ENCODE peak calls at places on chromosomes 5 and 9, in four cellular contexts. One of them, this sample, is unnamed.

GRCh38 chr5:168936511-168936910 is 357.3 kb upstream of the PANK3 start:
- DNase-seq in mammary epithelial cell: no peak
- DNase-seq in neural progenitor cell: no peak
- DNase-seq in fibroblast of lung: no peak
- DNase-seq in this sample: no peak

GRCh38 chr9:91341258-91341746 is 20.4 kb downstream of the AUH start:
- DNase-seq in neural progenitor cell: no peak
- DNase-seq in mammary epithelial cell: peak
- DNase-seq in fibroblast of lung: peak
- DNase-seq in this sample: no peak

GRCh38 chr5:51495672-51496071 is 112.4 kb downstream of the ISL1 start:
- DNase-seq in fibroblast of lung: peak
- DNase-seq in neural progenitor cell: no peak
- DNase-seq in mammary epithelial cell: peak
- DNase-seq in this sample: no peak

GRCh38 chr9:125043631-125044030 is 99.7 kb downstream of the SCAI start:
- DNase-seq in mammary epithelial cell: no peak
- DNase-seq in fibroblast of lung: no peak
- DNase-seq in neural progenitor cell: no peak
- DNase-seq in this sample: no peak

GRCh38 chr5:73625314-73625904 is 587 bp upstream of the ARHGEF28 start:
- DNase-seq in fibroblast of lung: peak
- DNase-seq in neural progenitor cell: no peak
- DNase-seq in mammary epithelial cell: no peak
- DNase-seq in this sample: no peak

GRCh38 chr9:114687034-114687433 is 5.0 kb upstream of the TEX48 start:
- DNase-seq in fibroblast of lung: peak
- DNase-seq in neural progenitor cell: no peak
- DNase-seq in mammary epithelial cell: peak
- DNase-seq in this sample: no peak

GRCh38 chr9:16265671-16266070 is 604.8 kb downstream of the BNC2 start:
- DNase-seq in fibroblast of lung: peak
- DNase-seq in mammary epithelial cell: peak
- DNase-seq in neural progenitor cell: no peak
- DNase-seq in this sample: no peak

GRCh38 chr9:8447618-8448017 is 648.0 kb upstream of the DMAC1 start:
- DNase-seq in mammary epithelial cell: no peak
- DNase-seq in neural progenitor cell: no peak
- DNase-seq in fibroblast of lung: no peak
- DNase-seq in this sample: no peak

GRCh38 chr9:129891519-129891918 is 56.3 kb downstream of the USP20 start:
- DNase-seq in mammary epithelial cell: no peak
- DNase-seq in fibroblast of lung: no peak
- DNase-seq in neural progenitor cell: no peak
- DNase-seq in this sample: no peak

GRCh38 chr5:102965653-102966052 is 154.3 kb downstream of the GIN1 start:
- DNase-seq in fibroblast of lung: no peak
- DNase-seq in mammary epithelial cell: no peak
- DNase-seq in neural progenitor cell: no peak
- DNase-seq in this sample: no peak

GRCh38 chr9:88985616-88986015 is 5.7 kb upstream of the S1PR3 start:
- DNase-seq in fibroblast of lung: no peak
- DNase-seq in neural progenitor cell: no peak
- DNase-seq in mammary epithelial cell: no peak
- DNase-seq in this sample: no peak

DNA sequence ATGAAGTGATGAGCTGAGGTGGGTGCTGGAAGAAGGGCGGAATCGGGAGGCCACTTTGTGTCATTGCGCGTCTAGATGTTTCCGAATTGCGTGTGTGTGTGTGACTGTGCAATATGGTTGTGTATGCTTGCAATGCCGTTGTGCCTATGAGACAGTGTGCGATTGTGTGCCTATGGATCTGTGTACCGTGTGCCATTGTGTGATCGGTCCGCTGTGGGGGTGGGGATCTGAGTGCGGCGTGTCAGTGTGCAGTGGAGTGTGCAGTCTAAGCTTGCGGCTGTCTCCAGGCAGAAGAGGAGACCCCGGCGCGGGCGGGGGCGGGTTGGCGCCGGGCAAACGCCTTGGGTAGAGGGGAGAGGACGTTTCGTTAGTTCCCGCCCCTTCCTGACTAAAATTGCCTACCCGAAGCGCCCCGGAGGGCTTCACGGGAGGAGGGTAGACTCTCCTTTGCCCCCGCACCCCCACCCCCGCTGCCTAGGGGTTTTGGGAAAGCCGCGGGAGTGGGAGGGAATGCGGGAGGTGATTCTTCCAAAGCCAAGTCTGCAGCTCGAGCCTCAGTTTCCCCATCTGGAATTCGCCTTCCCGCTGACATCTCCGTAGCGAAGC is 24.2 kb downstream of the PCDHGC5 start:
- DNase-seq in neural progenitor cell: peak
- DNase-seq in fibroblast of lung: peak
- DNase-seq in mammary epithelial cell: no peak
- DNase-seq in this sample: no peak
- TF ChIP-seq CTCF in neural progenitor cell: no peak
- TF ChIP-seq CTCF in fibroblast of lung: no peak
- TF ChIP-seq CTCF in mammary epithelial cell: no peak
- TF ChIP-seq CTCF in this sample: no peak

DNA sequence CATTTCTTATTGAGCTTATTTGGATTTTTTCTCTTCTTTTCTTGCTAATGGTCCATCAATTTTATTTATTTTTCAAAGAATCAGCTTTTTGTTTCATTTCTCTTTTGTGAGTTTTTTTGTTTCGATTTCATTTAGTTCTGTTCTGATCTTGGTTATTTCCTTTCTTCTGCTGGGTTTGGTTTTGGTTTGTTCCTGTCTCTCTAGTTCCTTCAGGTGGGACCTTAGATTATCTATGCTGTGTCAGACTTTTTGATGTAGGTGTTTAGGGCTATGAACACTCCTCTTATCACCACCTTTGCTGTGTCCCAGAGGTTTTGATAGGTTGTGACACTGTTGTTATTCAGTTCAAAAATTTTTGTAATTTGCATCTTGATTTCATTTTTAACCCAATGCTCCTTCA is 119.8 kb downstream of the GABRG2 start:
- DNase-seq in fibroblast of lung: no peak
- DNase-seq in neural progenitor cell: no peak
- DNase-seq in mammary epithelial cell: no peak
- DNase-seq in this sample: no peak
- H3K27ac ChIP-seq in fibroblast of lung: no peak
- H3K27ac ChIP-seq in neural progenitor cell: no peak
- H3K27ac ChIP-seq in mammary epithelial cell: no peak
- H3K27ac ChIP-seq in this sample: no peak

GRCh38 chr5:139402561-139403158 is 1.2 kb downstream of the SPATA24 start:
- DNase-seq in mammary epithelial cell: peak
- DNase-seq in fibroblast of lung: no peak
- DNase-seq in neural progenitor cell: peak
- DNase-seq in this sample: peak
- TF ChIP-seq CTCF in mammary epithelial cell: peak
- TF ChIP-seq CTCF in fibroblast of lung: peak
- TF ChIP-seq CTCF in neural progenitor cell: peak
- TF ChIP-seq CTCF in this sample: no peak

GRCh38 chr5:151344088-151344487 is 3.3 kb downstream of the SLC36A2 start:
- DNase-seq in fibroblast of lung: no peak
- DNase-seq in mammary epithelial cell: no peak
- DNase-seq in neural progenitor cell: no peak
- DNase-seq in this sample: no peak

GRCh38 chr5:151338734-151339133 is 8.6 kb downstream of the SLC36A2 start:
- DNase-seq in fibroblast of lung: no peak
- DNase-seq in neural progenitor cell: no peak
- DNase-seq in mammary epithelial cell: no peak
- DNase-seq in this sample: no peak

GRCh38 chr5:151345808-151346478 is 1.4 kb downstream of the SLC36A2 start:
- DNase-seq in neural progenitor cell: no peak
- DNase-seq in mammary epithelial cell: peak
- DNase-seq in fibroblast of lung: peak
- DNase-seq in this sample: no peak

GRCh38 chr5:151345187-151345807 is 2.1 kb downstream of the SLC36A2 start:
- DNase-seq in mammary epithelial cell: no peak
- DNase-seq in fibroblast of lung: no peak
- DNase-seq in neural progenitor cell: peak
- DNase-seq in this sample: no peak

GRCh38 chr5:151340004-151340403 is 7.4 kb downstream of the SLC36A2 start:
- DNase-seq in fibroblast of lung: no peak
- DNase-seq in neural progenitor cell: no peak
- DNase-seq in mammary epithelial cell: no peak
- DNase-seq in this sample: no peak
- H3K27ac ChIP-seq in fibroblast of lung: no peak
- H3K27ac ChIP-seq in neural progenitor cell: no peak
- H3K27ac ChIP-seq in mammary epithelial cell: no peak
- H3K27ac ChIP-seq in this sample: no peak

GRCh38 chr9:6307551-6308096 is 20.6 kb upstream of the TPD52L3 start:
- DNase-seq in mammary epithelial cell: no peak
- DNase-seq in fibroblast of lung: no peak
- DNase-seq in neural progenitor cell: no peak
- DNase-seq in this sample: no peak

GRCh38 chr9:6302417-6302816 is 25.8 kb upstream of the TPD52L3 start:
- DNase-seq in neural progenitor cell: no peak
- DNase-seq in fibroblast of lung: peak
- DNase-seq in mammary epithelial cell: peak
- DNase-seq in this sample: no peak

GRCh38 chr9:6304232-6304631 is 23.9 kb upstream of the TPD52L3 start:
- DNase-seq in fibroblast of lung: no peak
- DNase-seq in mammary epithelial cell: no peak
- DNase-seq in neural progenitor cell: no peak
- DNase-seq in this sample: no peak

GRCh38 chr9:6305954-6306563 is 22.1 kb upstream of the TPD52L3 start:
- DNase-seq in mammary epithelial cell: peak
- DNase-seq in neural progenitor cell: peak
- DNase-seq in fibroblast of lung: peak
- DNase-seq in this sample: no peak
- TF ChIP-seq CTCF in mammary epithelial cell: peak
- TF ChIP-seq CTCF in neural progenitor cell: peak
- TF ChIP-seq CTCF in fibroblast of lung: peak
- TF ChIP-seq CTCF in this sample: peak

DNA sequence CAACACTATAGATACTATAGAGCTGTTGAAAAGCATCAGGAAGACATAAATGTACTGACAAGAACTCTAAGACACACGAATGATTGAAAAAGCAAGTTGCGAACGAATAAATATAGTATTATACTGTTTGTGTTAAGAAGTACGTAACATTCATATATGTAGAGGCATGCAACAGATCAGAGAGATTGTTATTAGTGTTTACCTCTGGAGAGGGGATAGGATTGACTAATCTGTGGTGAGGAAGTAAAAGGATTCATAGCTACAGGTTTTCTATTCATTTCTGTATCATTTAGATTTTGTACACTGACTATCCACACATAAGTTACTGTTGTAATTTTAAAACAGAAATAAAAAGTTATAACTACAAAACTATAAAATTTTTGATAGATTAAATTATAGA is 147.6 kb upstream of the SV2C start:
- DNase-seq in mammary epithelial cell: no peak
- DNase-seq in fibroblast of lung: no peak
- DNase-seq in neural progenitor cell: no peak
- DNase-seq in this sample: no peak
- H3K27ac ChIP-seq in mammary epithelial cell: no peak
- H3K27ac ChIP-seq in fibroblast of lung: no peak
- H3K27ac ChIP-seq in neural progenitor cell: no peak
- H3K27ac ChIP-seq in this sample: no peak

DNA sequence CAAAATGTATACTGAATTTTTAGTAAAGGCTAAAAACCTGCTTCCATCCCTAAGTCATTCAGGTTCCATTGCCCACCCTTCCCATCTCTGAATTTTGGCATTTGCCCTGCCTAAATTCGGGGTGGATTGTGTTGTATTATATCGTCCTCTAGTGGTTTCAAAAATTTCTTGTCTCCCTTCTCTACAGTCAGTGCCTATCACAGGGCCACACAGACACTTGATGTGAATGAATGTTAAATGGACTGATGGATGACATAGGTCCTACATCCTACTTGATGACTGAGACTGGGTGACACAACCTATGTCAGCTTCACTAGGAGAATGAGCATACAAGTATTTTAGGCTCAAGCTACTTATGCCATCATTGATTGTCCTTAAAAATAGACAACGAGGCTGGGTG is 45.6 kb upstream of the SLC30A5 start:
- DNase-seq in fibroblast of lung: no peak
- DNase-seq in neural progenitor cell: peak
- DNase-seq in mammary epithelial cell: no peak
- DNase-seq in this sample: no peak
- TF ChIP-seq CTCF in fibroblast of lung: peak
- TF ChIP-seq CTCF in neural progenitor cell: peak
- TF ChIP-seq CTCF in mammary epithelial cell: peak
- TF ChIP-seq CTCF in this sample: no peak

GRCh38 chr5:139862313-139862712 is 66.7 kb downstream of the PSD2 start:
- DNase-seq in neural progenitor cell: no peak
- DNase-seq in mammary epithelial cell: peak
- DNase-seq in fibroblast of lung: peak
- DNase-seq in this sample: no peak

GRCh38 chr5:139862803-139863202 is 67.2 kb downstream of the PSD2 start:
- DNase-seq in neural progenitor cell: peak
- DNase-seq in fibroblast of lung: no peak
- DNase-seq in mammary epithelial cell: no peak
- DNase-seq in this sample: no peak

GRCh38 chr5:139861889-139862207 is 66.2 kb downstream of the PSD2 start:
- DNase-seq in mammary epithelial cell: no peak
- DNase-seq in neural progenitor cell: no peak
- DNase-seq in fibroblast of lung: no peak
- DNase-seq in this sample: no peak

GRCh38 chr5:139863855-139864558 is 68.4 kb downstream of the PSD2 start:
- DNase-seq in mammary epithelial cell: peak
- DNase-seq in fibroblast of lung: peak
- DNase-seq in neural progenitor cell: peak
- DNase-seq in this sample: peak

DNA sequence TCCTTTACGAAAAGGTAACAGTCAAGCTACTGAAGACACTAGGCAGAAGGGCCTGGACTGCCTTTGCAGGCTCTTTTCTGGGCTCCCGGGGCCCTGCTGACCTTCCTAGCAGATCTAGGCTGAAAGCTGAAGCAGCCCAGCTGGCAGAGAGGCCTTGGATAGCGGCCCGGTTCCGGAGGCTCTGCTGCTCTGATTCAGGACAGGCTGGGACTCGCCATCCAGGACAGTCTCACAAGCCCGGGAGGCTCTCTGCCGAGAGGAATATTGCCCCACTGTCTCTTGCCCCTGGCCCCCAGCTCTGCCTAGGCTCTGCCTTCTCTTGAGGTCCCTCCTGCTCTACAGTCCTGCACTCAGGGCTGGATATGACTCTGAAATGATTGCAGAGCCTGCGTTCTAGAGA is 67.8 kb downstream of the PSD2 start:
- DNase-seq in mammary epithelial cell: peak
- DNase-seq in neural progenitor cell: no peak
- DNase-seq in fibroblast of lung: no peak
- DNase-seq in this sample: no peak
- H3K27ac ChIP-seq in mammary epithelial cell: no peak
- H3K27ac ChIP-seq in neural progenitor cell: no peak
- H3K27ac ChIP-seq in fibroblast of lung: no peak
- H3K27ac ChIP-seq in this sample: no peak